ENCODE peak calls at places on chromosomes 4 and X, in six cellular contexts. I, P, H, L, T and E are unnamed samples.

GRCh38 chr4:8267077-8267476 is 2.5 kb upstream of the HTRA3 start:
- DNase-seq in L (peak; percentile 77), P (peak; percentile 81), H (no peak), T (peak; percentile 52), I (peak; percentile 83), E (peak; percentile 74)

GRCh38 chrX:130186645-130187044 is 14.9 kb downstream of the RAB33A start:
- DNase-seq in I (no peak), L (no peak), H (no peak), P (no peak), T (no peak), E (no peak)

GRCh38 chr4:55376698-55377097 is 19.1 kb upstream of the TMEM165 start:
- DNase-seq in P (no peak), H (no peak), I (no peak), T (no peak), L (no peak), E (no peak)

GRCh38 chr4:11954093-11954492 is 525.4 kb upstream of the HS3ST1 start:
- DNase-seq in H (no peak), T (no peak), P (no peak), I (no peak), L (no peak), E (no peak)

GRCh38 chr4:25725870-25726269 is 70.2 kb downstream of the SLC34A2 start:
- DNase-seq in T (no peak), I (no peak), H (no peak), L (no peak), P (no peak), E (no peak)

GRCh38 chrX:115533485-115533884 is 27.5 kb upstream of the PLS3 start:
- DNase-seq in H (no peak), I (no peak), L (no peak), P (no peak), T (no peak), E (no peak)

GRCh38 chr4:141563721-141564120 is 72.7 kb upstream of the IL15 start:
- DNase-seq in I (no peak), H (no peak), T (no peak), P (no peak), L (no peak), E (no peak)

GRCh38 chrX:130680164-130681035 is 222.6 kb downstream of the ENOX2 start:
- DNase-seq in L (no peak), P (no peak), T (peak; percentile 68), I (no peak), H (no peak), E (no peak)

GRCh38 chrX:138858438-138858837 is 146.9 kb upstream of the FGF13 start:
- DNase-seq in L (no peak), H (no peak), P (peak; percentile 52), T (no peak), I (no peak), E (no peak)

GRCh38 chrX:69109706-69110635 is 55.3 kb downstream of the PJA1 start:
- DNase-seq in L (no peak), P (peak; percentile 23), I (no peak), H (no peak), T (no peak), E (no peak)

DNA sequence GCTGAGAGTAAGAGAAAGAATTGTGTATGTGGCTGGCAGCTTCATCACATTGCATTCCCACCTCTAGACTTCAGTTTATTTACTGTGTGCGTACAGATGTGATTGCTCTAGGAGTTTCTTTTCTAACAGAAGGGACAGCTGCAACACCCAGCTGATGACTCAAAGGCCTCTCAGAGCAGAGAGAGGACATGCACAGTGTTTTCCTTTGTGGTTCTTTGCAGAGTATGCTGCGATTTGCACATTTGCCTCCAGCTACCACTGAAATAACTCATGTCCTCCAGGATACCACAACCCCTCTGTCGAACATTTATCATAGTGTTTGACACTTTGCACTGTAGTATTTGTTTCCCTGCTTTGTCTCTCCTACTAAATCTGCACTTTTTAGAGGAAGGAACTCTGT is 294.1 kb downstream of the STIM2 start:
- DNase-seq in I (no peak), T (no peak), H (no peak), P (no peak), L (no peak), E (no peak)
- TF ChIP-seq POLR2A in I (no peak), T (no peak), H (no peak), P (no peak), L (no peak), E (no peak)

GRCh38 chr4:169341490-169341889 is 70.7 kb upstream of the SH3RF1 start:
- DNase-seq in I (no peak), H (peak; percentile 62), T (no peak), P (no peak), L (no peak), E (no peak)
- TF ChIP-seq TAF1 in I (no peak), H (no peak), T (no peak), P (no peak), L (no peak), E (no peak)

GRCh38 chr4:7239844-7240243 is 47.5 kb downstream of the SORCS2 start:
- DNase-seq in L (no peak), T (no peak), I (no peak), P (no peak), H (no peak), E (no peak)

GRCh38 chr4:7238300-7238960 is 46.1 kb downstream of the SORCS2 start:
- DNase-seq in P (no peak), T (no peak), L (no peak), H (no peak), I (peak; percentile 66), E (no peak)

GRCh38 chr4:7236847-7237246 is 44.5 kb downstream of the SORCS2 start:
- DNase-seq in P (no peak), L (no peak), H (no peak), I (no peak), T (no peak), E (no peak)

GRCh38 chr4:7239101-7239820 is 46.9 kb downstream of the SORCS2 start:
- DNase-seq in P (no peak), L (no peak), H (no peak), T (no peak), I (no peak), E (no peak)

GRCh38 chr4:7237863-7238262 is 45.5 kb downstream of the SORCS2 start:
- DNase-seq in P (no peak), I (no peak), L (no peak), H (no peak), T (no peak), E (no peak)
- TF ChIP-seq POLR2AphosphoS5 in P (no peak), I (no peak), L (no peak), H (no peak), T (no peak), E (no peak)

GRCh38 chr4:1250527-1250812 is 1.5 kb upstream of the CTBP1 start:
- DNase-seq in I (no peak), H (no peak), L (no peak), T (no peak), P (peak; percentile 9), E (no peak)

GRCh38 chr4:1248262-1249147 is at the start of gene CTBP1:
- DNase-seq in H (no peak), P (peak; percentile 99), L (peak; percentile 96), T (peak; percentile 51), I (peak; percentile 86), E (peak; percentile 92)

GRCh38 chr4:1247811-1248261 is 1.1 kb downstream of the CTBP1 start:
- DNase-seq in L (no peak), I (peak; percentile 71), T (no peak), P (no peak), H (no peak), E (no peak)

GRCh38 chr4:1249731-1250526 is 999 bp upstream of the CTBP1 start:
- DNase-seq in T (peak; percentile 40), L (peak; percentile 64), P (peak; percentile 48), H (no peak), I (peak; percentile 74), E (peak; percentile 66)

GRCh38 chr4:1249148-1249730 is 309 bp upstream of the CTBP1 start:
- DNase-seq in I (peak; percentile 78), P (peak; percentile 91), H (no peak), T (peak; percentile 56), L (peak; percentile 86), E (peak; percentile 81)
- TF ChIP-seq POLR2A in I (peak; percentile 67), P (peak; percentile 53), H (no peak), T (no peak), L (no peak), E (peak; percentile 74)

DNA sequence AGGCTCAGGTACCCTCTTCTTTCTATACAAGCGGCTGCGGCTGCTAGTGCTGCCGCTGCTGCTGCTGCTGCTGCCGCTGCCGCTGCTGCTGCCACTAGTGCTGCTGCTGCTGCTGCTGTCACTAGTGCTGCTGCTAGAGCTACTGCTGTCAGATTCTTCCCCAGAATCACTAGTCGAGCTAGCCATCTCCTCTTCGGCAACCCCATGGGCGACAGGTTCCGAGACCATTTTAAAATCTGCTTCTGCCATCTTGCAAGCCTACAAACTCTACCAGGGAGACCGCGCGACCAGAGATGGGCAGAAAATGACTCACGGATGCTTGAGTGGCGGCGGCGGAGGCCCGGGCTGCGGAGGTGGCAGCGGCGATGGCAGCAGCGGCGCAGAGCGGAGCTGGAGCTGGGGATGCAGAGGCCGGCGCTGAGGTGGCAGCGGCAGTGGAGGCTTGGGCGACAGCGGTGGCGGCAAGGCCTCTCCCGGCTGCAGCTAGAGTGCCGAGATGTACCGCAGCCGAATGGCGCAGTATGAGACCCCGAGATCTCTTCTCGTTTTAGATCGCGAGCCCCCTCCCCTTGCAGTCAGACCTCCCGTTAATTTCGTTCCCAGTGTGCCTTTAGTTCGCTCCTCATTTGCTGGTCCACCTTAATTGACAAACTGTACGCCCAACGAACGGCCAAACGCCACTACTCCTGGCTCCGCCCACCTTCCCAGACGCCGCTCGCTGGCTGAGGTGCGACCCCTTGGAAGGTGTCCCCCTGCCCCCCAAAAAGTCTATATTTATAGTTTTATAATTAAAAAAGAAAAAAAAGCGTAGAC is at the start of gene NAP1L3:
- DNase-seq in H (no peak), P (no peak), I (peak; percentile 63), T (peak; percentile 5), L (peak; percentile 1), E (no peak)
- TF ChIP-seq TAF1 in H (no peak), P (no peak), I (peak; percentile 70), T (no peak), L (no peak), E (no peak)